ENCODE peak calls at places on chromosomes 12 and 14, in seven cellular contexts. One of them, this sample, is unnamed.

GRCh38 chr12:89756638-89757321 is 48.1 kb upstream of the ATP2B1 start:
- DNase-seq in heart left ventricle: no peak
- DNase-seq in skeletal muscle cell: peak
- DNase-seq in uterus: no peak
- DNase-seq in astrocyte of the spinal cord: peak
- DNase-seq in right lobe of liver: no peak
- DNase-seq in H1: no peak
- DNase-seq in this sample: peak

GRCh38 chr12:65742481-65742971 is 81.8 kb upstream of the HMGA2 start:
- DNase-seq in heart left ventricle: no peak
- DNase-seq in skeletal muscle cell: no peak
- DNase-seq in uterus: no peak
- DNase-seq in astrocyte of the spinal cord: peak
- DNase-seq in right lobe of liver: no peak
- DNase-seq in H1: no peak
- DNase-seq in this sample: no peak

GRCh38 chr12:10220398-10221077 is 7.9 kb downstream of the GABARAPL1 start:
- DNase-seq in heart left ventricle: peak
- DNase-seq in skeletal muscle cell: peak
- DNase-seq in uterus: peak
- DNase-seq in astrocyte of the spinal cord: peak
- DNase-seq in right lobe of liver: peak
- DNase-seq in H1: no peak
- DNase-seq in this sample: no peak

GRCh38 chr12:12081836-12082497 is 11.2 kb downstream of the BCL2L14 start:
- DNase-seq in heart left ventricle: no peak
- DNase-seq in skeletal muscle cell: no peak
- DNase-seq in uterus: no peak
- DNase-seq in astrocyte of the spinal cord: peak
- DNase-seq in right lobe of liver: peak
- DNase-seq in H1: peak
- DNase-seq in this sample: no peak

GRCh38 chr14:94738786-94739185 is 31.1 kb downstream of the GSC start:
- DNase-seq in heart left ventricle: no peak
- DNase-seq in skeletal muscle cell: no peak
- DNase-seq in uterus: no peak
- DNase-seq in astrocyte of the spinal cord: no peak
- DNase-seq in right lobe of liver: no peak
- DNase-seq in H1: no peak
- DNase-seq in this sample: no peak

GRCh38 chr12:24507827-24508226 is 441.1 kb downstream of the BCAT1 start:
- DNase-seq in heart left ventricle: no peak
- DNase-seq in skeletal muscle cell: no peak
- DNase-seq in uterus: no peak
- DNase-seq in astrocyte of the spinal cord: no peak
- DNase-seq in right lobe of liver: no peak
- DNase-seq in H1: no peak
- DNase-seq in this sample: no peak

GRCh38 chr14:50064993-50065392 is 51.4 kb downstream of the VCPKMT start:
- DNase-seq in heart left ventricle: no peak
- DNase-seq in skeletal muscle cell: no peak
- DNase-seq in uterus: no peak
- DNase-seq in astrocyte of the spinal cord: peak
- DNase-seq in right lobe of liver: no peak
- DNase-seq in H1: no peak
- DNase-seq in this sample: peak

GRCh38 chr12:80708535-80709328 is 1.3 kb downstream of the MYF6 start:
- DNase-seq in heart left ventricle: no peak
- DNase-seq in skeletal muscle cell: no peak
- DNase-seq in uterus: no peak
- DNase-seq in astrocyte of the spinal cord: peak
- DNase-seq in right lobe of liver: no peak
- DNase-seq in H1: peak
- DNase-seq in this sample: no peak

GRCh38 chr14:74262076-74262475 is 22.8 kb downstream of the VSX2 start:
- DNase-seq in heart left ventricle: no peak
- DNase-seq in skeletal muscle cell: no peak
- DNase-seq in uterus: no peak
- DNase-seq in astrocyte of the spinal cord: no peak
- DNase-seq in right lobe of liver: no peak
- DNase-seq in H1: no peak
- DNase-seq in this sample: no peak

GRCh38 chr12:125245601-125246345 is 180.5 kb downstream of the AACS start:
- DNase-seq in heart left ventricle: no peak
- DNase-seq in skeletal muscle cell: no peak
- DNase-seq in uterus: no peak
- DNase-seq in astrocyte of the spinal cord: no peak
- DNase-seq in right lobe of liver: no peak
- DNase-seq in H1: no peak
- DNase-seq in this sample: no peak

GRCh38 chr12:45200497-45201043 is 15.3 kb upstream of the ANO6 start:
- DNase-seq in heart left ventricle: no peak
- DNase-seq in skeletal muscle cell: no peak
- DNase-seq in uterus: no peak
- DNase-seq in astrocyte of the spinal cord: no peak
- DNase-seq in right lobe of liver: no peak
- DNase-seq in H1: no peak
- DNase-seq in this sample: no peak

GRCh38 chr12:8697476-8698131 is at the start of gene RIMKLB:
- DNase-seq in heart left ventricle: peak
- DNase-seq in skeletal muscle cell: no peak
- DNase-seq in uterus: peak
- DNase-seq in astrocyte of the spinal cord: peak
- DNase-seq in right lobe of liver: peak
- DNase-seq in H1: peak
- DNase-seq in this sample: peak

GRCh38 chr14:99966912-99967311 is 98.3 kb upstream of the EVL start:
- DNase-seq in heart left ventricle: no peak
- DNase-seq in skeletal muscle cell: no peak
- DNase-seq in uterus: peak
- DNase-seq in astrocyte of the spinal cord: no peak
- DNase-seq in right lobe of liver: no peak
- DNase-seq in H1: no peak
- DNase-seq in this sample: no peak

DNA sequence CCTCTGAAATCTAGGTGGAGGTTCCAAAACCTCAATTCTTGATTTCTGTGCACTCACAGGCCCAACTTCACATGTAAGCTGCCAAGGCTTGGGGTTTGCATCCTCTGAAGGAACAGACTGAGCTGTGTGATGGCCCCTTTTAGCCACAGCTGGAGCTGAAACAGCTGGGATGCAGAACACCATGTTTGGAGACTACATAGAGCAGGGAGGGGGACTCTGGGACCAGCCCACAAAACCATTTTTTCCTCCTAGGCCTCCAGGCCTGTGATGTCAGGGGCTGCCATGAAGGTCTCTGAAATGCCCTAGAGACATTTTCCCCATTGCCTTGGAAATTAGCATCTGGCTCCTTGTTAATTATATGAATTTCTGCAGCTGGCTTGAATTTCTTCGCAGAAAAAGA is 1025.9 kb upstream of the NOVA1 start:
- DNase-seq in heart left ventricle: no peak
- DNase-seq in skeletal muscle cell: no peak
- DNase-seq in uterus: no peak
- DNase-seq in astrocyte of the spinal cord: no peak
- DNase-seq in right lobe of liver: no peak
- DNase-seq in H1: no peak
- DNase-seq in this sample: no peak
- H3K4me3 ChIP-seq in heart left ventricle: no peak
- H3K4me3 ChIP-seq in skeletal muscle cell: no peak
- H3K4me3 ChIP-seq in uterus: no peak
- H3K4me3 ChIP-seq in astrocyte of the spinal cord: no peak
- H3K4me3 ChIP-seq in right lobe of liver: no peak
- H3K4me3 ChIP-seq in H1: no peak
- H3K4me3 ChIP-seq in this sample: no peak

GRCh38 chr14:23351681-23352505 is 794 bp downstream of the SLC22A17 start:
- DNase-seq in heart left ventricle: no peak
- DNase-seq in skeletal muscle cell: no peak
- DNase-seq in uterus: no peak
- DNase-seq in astrocyte of the spinal cord: no peak
- DNase-seq in right lobe of liver: no peak
- DNase-seq in H1: peak
- DNase-seq in this sample: no peak
- H3K4me3 ChIP-seq in heart left ventricle: peak
- H3K4me3 ChIP-seq in skeletal muscle cell: peak
- H3K4me3 ChIP-seq in uterus: peak
- H3K4me3 ChIP-seq in astrocyte of the spinal cord: peak
- H3K4me3 ChIP-seq in right lobe of liver: peak
- H3K4me3 ChIP-seq in H1: peak
- H3K4me3 ChIP-seq in this sample: no peak

GRCh38 chr14:69672372-69672771 is 61.0 kb downstream of the SUSD6 start:
- DNase-seq in heart left ventricle: no peak
- DNase-seq in skeletal muscle cell: no peak
- DNase-seq in uterus: no peak
- DNase-seq in astrocyte of the spinal cord: no peak
- DNase-seq in right lobe of liver: no peak
- DNase-seq in H1: no peak
- DNase-seq in this sample: no peak
- H3K4me3 ChIP-seq in heart left ventricle: no peak
- H3K4me3 ChIP-seq in skeletal muscle cell: no peak
- H3K4me3 ChIP-seq in uterus: no peak
- H3K4me3 ChIP-seq in astrocyte of the spinal cord: no peak
- H3K4me3 ChIP-seq in right lobe of liver: no peak
- H3K4me3 ChIP-seq in H1: no peak
- H3K4me3 ChIP-seq in this sample: no peak

GRCh38 chr14:91317381-91318313 is 73.1 kb upstream of the GPR68 start:
- DNase-seq in heart left ventricle: peak
- DNase-seq in skeletal muscle cell: no peak
- DNase-seq in uterus: peak
- DNase-seq in astrocyte of the spinal cord: no peak
- DNase-seq in right lobe of liver: peak
- DNase-seq in H1: no peak
- DNase-seq in this sample: peak

GRCh38 chr14:91315844-91316267 is 71.4 kb upstream of the GPR68 start:
- DNase-seq in heart left ventricle: no peak
- DNase-seq in skeletal muscle cell: no peak
- DNase-seq in uterus: no peak
- DNase-seq in astrocyte of the spinal cord: no peak
- DNase-seq in right lobe of liver: no peak
- DNase-seq in H1: no peak
- DNase-seq in this sample: peak

GRCh38 chr14:91318911-91319310 is 74.4 kb upstream of the GPR68 start:
- DNase-seq in heart left ventricle: no peak
- DNase-seq in skeletal muscle cell: no peak
- DNase-seq in uterus: no peak
- DNase-seq in astrocyte of the spinal cord: no peak
- DNase-seq in right lobe of liver: no peak
- DNase-seq in H1: no peak
- DNase-seq in this sample: no peak

GRCh38 chr14:91313852-91314251 is 69.3 kb upstream of the GPR68 start:
- DNase-seq in heart left ventricle: no peak
- DNase-seq in skeletal muscle cell: no peak
- DNase-seq in uterus: no peak
- DNase-seq in astrocyte of the spinal cord: no peak
- DNase-seq in right lobe of liver: no peak
- DNase-seq in H1: no peak
- DNase-seq in this sample: no peak

GRCh38 chr14:91316761-91317160 is 72.3 kb upstream of the GPR68 start:
- DNase-seq in heart left ventricle: no peak
- DNase-seq in skeletal muscle cell: no peak
- DNase-seq in uterus: no peak
- DNase-seq in astrocyte of the spinal cord: no peak
- DNase-seq in right lobe of liver: no peak
- DNase-seq in H1: no peak
- DNase-seq in this sample: no peak
- H3K4me3 ChIP-seq in heart left ventricle: no peak
- H3K4me3 ChIP-seq in skeletal muscle cell: no peak
- H3K4me3 ChIP-seq in uterus: no peak
- H3K4me3 ChIP-seq in astrocyte of the spinal cord: no peak
- H3K4me3 ChIP-seq in right lobe of liver: no peak
- H3K4me3 ChIP-seq in H1: no peak
- H3K4me3 ChIP-seq in this sample: no peak

GRCh38 chr12:103288016-103288415 is 207.8 kb downstream of the C12orf42 start:
- DNase-seq in heart left ventricle: no peak
- DNase-seq in skeletal muscle cell: no peak
- DNase-seq in uterus: no peak
- DNase-seq in astrocyte of the spinal cord: no peak
- DNase-seq in right lobe of liver: no peak
- DNase-seq in H1: no peak
- DNase-seq in this sample: no peak
- H3K4me3 ChIP-seq in heart left ventricle: no peak
- H3K4me3 ChIP-seq in skeletal muscle cell: no peak
- H3K4me3 ChIP-seq in uterus: no peak
- H3K4me3 ChIP-seq in astrocyte of the spinal cord: no peak
- H3K4me3 ChIP-seq in right lobe of liver: no peak
- H3K4me3 ChIP-seq in H1: no peak
- H3K4me3 ChIP-seq in this sample: no peak